ENCODE peak calls at places on chromosomes 3 and 15, in nine cellular contexts. A is Kasumi-1; L is BJ; X is fibroblast of the conjunctiva; W is NT2/D1; K is CD8-positive, alpha-beta memory T cell; T is dermis microvascular lymphatic vessel endothelial cell; O is Right ventricle myocardium superior; M is heart right ventricle. S is an unnamed sample.

GRCh38 chr15:30953731-30954378 is 37.6 kb downstream of the MTMR10 start:
- DNase-seq in A (no peak), L (peak; percentile 73), X (peak; percentile 74), W (no peak), K (no peak), T (peak; percentile 46), O (peak; percentile 49), M (no peak), S (peak; percentile 47)

GRCh38 chr3:195204360-195205166 is 66.4 kb downstream of the XXYLT1 start:
- DNase-seq in A (no peak), L (peak; percentile 52), X (no peak), W (no peak), K (no peak), T (peak; percentile 81), O (no peak), M (no peak), S (no peak)

GRCh38 chr3:141275032-141275422 is 43.4 kb downstream of the PXYLP1 start:
- DNase-seq in A (no peak), L (peak; percentile 24), X (no peak), W (no peak), K (no peak), T (no peak), O (no peak), M (no peak), S (no peak)

GRCh38 chr15:62533687-62534086 is 368.6 kb upstream of the C2CD4B start:
- DNase-seq in A (no peak), L (no peak), X (no peak), W (no peak), K (no peak), T (no peak), O (no peak), M (no peak), S (no peak)

GRCh38 chr15:89002281-89002761 is 85.9 kb upstream of the ABHD2 start:
- DNase-seq in A (no peak), L (peak; percentile 80), X (peak; percentile 27), W (no peak), K (no peak), T (no peak), O (peak; percentile 58), M (peak; percentile 45), S (peak; percentile 55)

GRCh38 chr3:46609074-46609735 is 3.1 kb upstream of the FAM240A start:
- DNase-seq in A (no peak), L (no peak), X (no peak), W (no peak), K (no peak), T (no peak), O (no peak), M (no peak), S (no peak)

GRCh38 chr3:31311571-31311970 is 221.2 kb upstream of the STT3B start:
- DNase-seq in A (no peak), L (no peak), X (no peak), W (no peak), K (no peak), T (no peak), O (no peak), M (no peak), S (no peak)

GRCh38 chr3:189169728-189170127 is 2.0 kb upstream of the TPRG1 start:
- DNase-seq in A (no peak), L (no peak), X (no peak), W (no peak), K (no peak), T (no peak), O (no peak), M (no peak), S (no peak)

GRCh38 chr3:5563537-5564277 is 376.2 kb downstream of the EDEM1 start:
- DNase-seq in A (no peak), L (no peak), X (no peak), W (no peak), K (no peak), T (no peak), O (no peak), M (no peak), S (no peak)